ENCODE peak calls at places on chromosomes 2 and 18, in four cellular contexts. J is psoas muscle; I is effector memory CD4-positive, alpha-beta T cell; P is CD8-positive, alpha-beta T cell. D is an unnamed sample. For H3K4me1, the result is how much of the 10 kb centered on the place peaks cover.

GRCh38 chr2:47641366-47641765 is 141.6 kb upstream of the MSH6 start:
- DNase-seq in J (no peak), I (no peak), P (no peak), D (no peak)

GRCh38 chr2:218828477-218828778 is 3.2 kb downstream of the PRKAG3 start:
- DNase-seq in J (no peak), I (no peak), P (no peak), D (no peak)

GRCh38 chr2:132632000-132632649 is 37.9 kb downstream of the LYPD1 start:
- DNase-seq in J (no peak), I (no peak), P (no peak), D (no peak)

GRCh38 chr2:43823751-43824150 is 14.9 kb downstream of the ABCG5 start:
- DNase-seq in J (no peak), I (no peak), P (no peak), D (no peak)

GRCh38 chr2:61193670-61194561 is 31.9 kb downstream of the C2orf74 start:
- DNase-seq in J (no peak), I (no peak), P (no peak), D (no peak)

GRCh38 chr2:63790913-63791312 is 50.8 kb upstream of the UGP2 start:
- DNase-seq in J (no peak), I (no peak), P (no peak), D (no peak)

GRCh38 chr2:11387100-11387390 is 42.6 kb upstream of the ROCK2 start:
- DNase-seq in J (no peak), I (no peak), P (no peak), D (no peak)

GRCh38 chr2:20369366-20369765 is 18.7 kb upstream of the PUM2 start:
- DNase-seq in J (no peak), I (no peak), P (no peak), D (no peak)

GRCh38 chr2:128769457-128770142 is 450.9 kb upstream of the HS6ST1 start:
- DNase-seq in J (no peak), I (no peak), P (no peak), D (peak)

GRCh38 chr18:50009772-50010171 is 185.2 kb downstream of the MYO5B start:
- DNase-seq in J (no peak), I (peak), P (peak), D (no peak)

GRCh38 chr2:71466301-71467179 is 13.2 kb downstream of the DYSF start:
- DNase-seq in J (peak), I (no peak), P (no peak), D (peak)

GRCh38 chr2:24429711-24430110 is 61.3 kb upstream of the NCOA1 start:
- DNase-seq in J (no peak), I (no peak), P (no peak), D (no peak)

GRCh38 chr2:219369447-219369861 is 18.3 kb downstream of the DNPEP start:
- DNase-seq in J (peak), I (no peak), P (no peak), D (no peak)

GRCh38 chr2:20351555-20352229 is 1.0 kb upstream of the PUM2 start:
- DNase-seq in J (no peak), I (no peak), P (no peak), D (no peak)

GRCh38 chr2:239264838-239265651 is 135.8 kb downstream of the HDAC4 start:
- DNase-seq in J (peak), I (peak), P (peak), D (peak)

GRCh38 chr2:174964404-174964803 is 40.8 kb downstream of the CHN1 start:
- DNase-seq in J (no peak), I (no peak), P (no peak), D (no peak)

GRCh38 chr2:120383191-120383590 is 37.3 kb downstream of the INHBB start:
- DNase-seq in J (no peak), I (no peak), P (no peak), D (no peak)

GRCh38 chr2:63855418-63856301 is 14.0 kb downstream of the UGP2 start:
- DNase-seq in J (no peak), I (no peak), P (no peak), D (no peak)

GRCh38 chr2:72723769-72724370 is 102.0 kb downstream of the EXOC6B start:
- DNase-seq in J (no peak), I (no peak), P (no peak), D (no peak)

GRCh38 chr2:217653240-217653639 is 349.6 kb downstream of the TNS1 start:
- DNase-seq in J (peak), I (no peak), P (no peak), D (peak)

GRCh38 chr2:191025155-191025554 is 11.2 kb upstream of the STAT1 start:
- DNase-seq in J (no peak), I (no peak), P (no peak), D (no peak)

GRCh38 chr2:191030521-191031154 is 16.7 kb upstream of the STAT1 start:
- DNase-seq in J (no peak), I (no peak), P (no peak), D (no peak)

GRCh38 chr2:191023235-191023679 is 9.3 kb upstream of the STAT1 start:
- DNase-seq in J (no peak), I (no peak), P (no peak), D (no peak)

GRCh38 chr2:191029280-191029908 is 15.4 kb upstream of the STAT1 start:
- DNase-seq in J (no peak), I (no peak), P (no peak), D (no peak)

GRCh38 chr2:191026377-191026776 is 12.4 kb upstream of the STAT1 start:
- DNase-seq in J (no peak), I (no peak), P (no peak), D (no peak)
- H3K4me1 ChIP-seq in J (under half), I (under half), P (under half), D (under half)

GRCh38 chr2:224832207-224832606 is 116.0 kb upstream of the CCDC195 start:
- DNase-seq in J (no peak), I (no peak), P (no peak), D (no peak)
- H3K27ac ChIP-seq in J (no peak), I (no peak), P (no peak), D (no peak)

GRCh38 chr2:96202152-96202856 is 6.3 kb downstream of the STARD7 start:
- DNase-seq in J (no peak), I (no peak), P (no peak), D (no peak)
- H3K4me1 ChIP-seq in J (half or more), I (under half), P (half or more), D (under half)

GRCh38 chr2:134432438-134432883 is 178.6 kb downstream of the MGAT5 start:
- DNase-seq in J (no peak), I (no peak), P (no peak), D (no peak)
- H3K27ac ChIP-seq in J (no peak), I (no peak), P (no peak), D (no peak)

GRCh38 chr2:9809448-9810088 is 33.7 kb upstream of the TAF1B start:
- DNase-seq in J (no peak), I (no peak), P (no peak), D (no peak)
- H3K4me1 ChIP-seq in J (under half), I (under half), P (under half), D (under half)

DNA sequence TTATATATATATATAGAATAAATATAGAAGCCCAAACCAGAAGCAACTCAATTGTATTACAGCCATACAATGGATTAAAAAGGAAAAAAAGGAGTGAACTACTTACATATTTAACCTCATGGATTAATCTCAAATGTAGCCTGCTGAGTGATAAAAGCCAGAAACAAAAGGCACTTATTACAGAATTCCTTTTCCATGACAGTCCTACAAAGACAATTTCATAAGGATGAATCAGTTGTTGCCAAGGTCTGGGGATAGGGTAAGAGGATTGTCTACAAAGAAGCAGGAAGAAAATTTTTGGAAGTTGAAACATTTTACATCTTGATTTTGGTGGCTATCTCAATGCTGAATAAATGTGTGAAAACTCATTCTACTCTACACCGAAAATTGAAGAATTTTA is 103.9 kb upstream of the DCC start:
- DNase-seq in J (no peak), I (no peak), P (no peak), D (no peak)
- H3K27ac ChIP-seq in J (no peak), I (no peak), P (no peak), D (no peak)

D was measured in aorta.